ENCODE peak calls at places on chromosomes 1 and 21, in four cellular contexts. A is ACHN, F is GM03348, C is breast epithelium. W is an unnamed sample.

GRCh38 chr1:25549273-25550154 is 6.1 kb downstream of the LDLRAP1 start:
- DNase-seq in A (peak; percentile 87), F (no peak), C (no peak), W (peak; percentile 44)

GRCh38 chr21:45364464-45365185 is 40.3 kb upstream of the COL18A1 start:
- DNase-seq in A (peak; percentile 84), F (peak; percentile 73), C (peak; percentile 47), W (no peak)

GRCh38 chr1:116814935-116815334 is 60.7 kb downstream of the CD2 start:
- DNase-seq in A (no peak), F (no peak), C (no peak), W (no peak)

GRCh38 chr1:201254625-201255469 is 28.5 kb upstream of the PKP1 start:
- DNase-seq in C (peak; percentile 41), A (peak; percentile 54), F (peak; percentile 91), W (peak; percentile 73)

GRCh38 chr1:15684042-15684461 is at the start of gene PLEKHM2:
- DNase-seq in C (no peak), A (peak; percentile 49), F (peak; percentile 89), W (peak; percentile 36)

GRCh38 chr1:247357062-247357780 is 25.6 kb upstream of the ZNF496 start:
- DNase-seq in A (no peak), C (no peak), F (no peak), W (no peak)

GRCh38 chr1:114702699-114703098 is 7.4 kb upstream of the AMPD1 start:
- DNase-seq in A (no peak), F (no peak), C (no peak), W (no peak)

GRCh38 chr1:172178846-172179245 is 241.6 kb upstream of the C1orf105 start:
- DNase-seq in F (no peak), A (no peak), C (no peak), W (no peak)

GRCh38 chr1:206708058-206708457 is 23.4 kb downstream of the MAPKAPK2 start:
- DNase-seq in F (no peak), A (no peak), C (no peak), W (no peak)

GRCh38 chr1:186828612-186829542 is at the start of gene PLA2G4A:
- DNase-seq in C (peak; percentile 33), F (peak; percentile 70), A (peak; percentile 39), W (peak; percentile 88)

GRCh38 chr1:173297798-173298391 is 90.8 kb upstream of the TNFSF4 start:
- DNase-seq in A (no peak), F (no peak), C (no peak), W (no peak)

GRCh38 chr21:45169001-45169400 is 94.6 kb downstream of the ADARB1 start:
- DNase-seq in A (no peak), F (no peak), C (no peak), W (no peak)

GRCh38 chr1:207034998-207035397 is 2.4 kb upstream of the C1orf116 start:
- DNase-seq in C (no peak), F (peak; percentile 47), A (peak; percentile 57), W (no peak)

GRCh38 chr21:44709426-44710293 is 1.7 kb downstream of the TSPEAR start:
- DNase-seq in C (no peak), F (no peak), A (no peak), W (no peak)

GRCh38 chr1:103788377-103788776 is 38.7 kb downstream of the AMY1C start:
- DNase-seq in C (no peak), F (peak; percentile 16), A (peak; percentile 17), W (peak; percentile 31)

GRCh38 chr1:157509546-157510232 is 42.6 kb downstream of the FCRL5 start:
- DNase-seq in F (no peak), A (no peak), C (no peak), W (no peak)

GRCh38 chr1:21630571-21631338 is 38.4 kb downstream of the RAP1GAP start:
- DNase-seq in A (no peak), F (no peak), C (no peak), W (no peak)

GRCh38 chr1:47871799-47872353 is 125.3 kb downstream of the TRABD2B start:
- DNase-seq in C (no peak), F (no peak), A (peak; percentile 91), W (peak; percentile 52)

GRCh38 chr1:157369808-157370521 is 182.3 kb downstream of the FCRL5 start:
- DNase-seq in A (peak; percentile 66), F (peak; percentile 66), C (peak; percentile 30), W (peak; percentile 88)

GRCh38 chr1:244896550-244896949 is 32.2 kb upstream of the HNRNPU start:
- DNase-seq in F (peak; percentile 36), C (no peak), A (no peak), W (no peak)

GRCh38 chr21:16570856-16571255 is 841.1 kb downstream of the USP25 start:
- DNase-seq in F (no peak), C (no peak), A (no peak), W (no peak)

GRCh38 chr1:167440776-167441175 is 77.6 kb downstream of the CD247 start:
- DNase-seq in A (no peak), F (no peak), C (no peak), W (no peak)

GRCh38 chr1:158527190-158527815 is 26.9 kb downstream of the OR6Y1 start:
- DNase-seq in F (peak; percentile 20), A (no peak), C (no peak), W (no peak)

GRCh38 chr21:21034046-21034445 is 35.8 kb downstream of the NCAM2 start:
- DNase-seq in F (no peak), A (no peak), C (no peak), W (no peak)

GRCh38 chr1:3000671-3001470 is 20.4 kb upstream of the ACTRT2 start:
- DNase-seq in A (no peak), C (no peak), F (no peak), W (no peak)

GRCh38 chr1:206445861-206446495 is 24.3 kb upstream of the IKBKE start:
- DNase-seq in A (no peak), C (no peak), F (no peak), W (no peak)

W was measured in HT-29.